ENCODE peak calls at places on chromosomes 5 and 9, in four cellular contexts. A is neural progenitor cell, U is HepG2, F is hepatocyte. O is an unnamed sample.

GRCh38 chr5:121630402-121630801 is 221.3 kb upstream of the FTMT start:
- DNase-seq in A (peak; percentile 8), U (peak; percentile 18), F (peak; percentile 22), O (no peak)

GRCh38 chr9:7549261-7549660 is 250.3 kb downstream of the DMAC1 start:
- DNase-seq in A (peak; percentile 74), U (no peak), F (peak; percentile 34), O (no peak)

GRCh38 chr9:87212563-87213154 is 265.4 kb upstream of the GAS1 start:
- DNase-seq in A (peak; percentile 17), U (no peak), F (peak; percentile 15), O (no peak)

GRCh38 chr5:75034137-75034739 is 18.1 kb downstream of the GCNT4 start:
- DNase-seq in A (no peak), U (no peak), F (peak; percentile 17), O (no peak)

GRCh38 chr5:151758430-151759241 is at the start of gene ATOX1:
- DNase-seq in A (peak; percentile 97), U (peak; percentile 85), F (peak; percentile 97), O (peak; percentile 96)

GRCh38 chr5:173198049-173198448 is 37.0 kb downstream of the NKX2-5 start:
- DNase-seq in A (no peak), U (no peak), F (no peak), O (no peak)

GRCh38 chr5:78661691-78662090 is 13.1 kb upstream of the LHFPL2 start:
- DNase-seq in A (no peak), U (no peak), F (no peak), O (no peak)

GRCh38 chr5:14932902-14933475 is 61.4 kb upstream of the ANKH start:
- DNase-seq in A (no peak), U (no peak), F (no peak), O (no peak)

GRCh38 chr5:141866111-141866510 is 12.1 kb downstream of the PCDH1 start:
- DNase-seq in A (no peak), U (peak; percentile 59), F (peak; percentile 48), O (no peak)

GRCh38 chr5:67287795-67288194 is 91.2 kb upstream of the CD180 start:
- DNase-seq in A (no peak), U (no peak), F (no peak), O (no peak)

GRCh38 chr5:176788931-176789872 is 21.2 kb upstream of the UNC5A start:
- DNase-seq in A (peak; percentile 50), U (no peak), F (no peak), O (no peak)

GRCh38 chr9:134321957-134322741 is 4.1 kb upstream of the RXRA start:
- DNase-seq in A (no peak), U (no peak), F (no peak), O (no peak)

GRCh38 chr5:78720997-78721396 is 72.4 kb upstream of the LHFPL2 start:
- DNase-seq in A (no peak), U (no peak), F (no peak), O (no peak)

GRCh38 chr9:34570422-34571179 is 18.9 kb downstream of the CNTFR start:
- DNase-seq in A (no peak), U (no peak), F (no peak), O (no peak)

GRCh38 chr9:37290881-37291485 is 131.5 kb upstream of the GRHPR start:
- DNase-seq in A (no peak), U (no peak), F (peak; percentile 7), O (peak; percentile 53)

GRCh38 chr9:134188421-134189166 is 24.2 kb upstream of the RNU6ATAC start:
- DNase-seq in A (no peak), U (no peak), F (no peak), O (no peak)

GRCh38 chr5:21685536-21685935 is 1167.6 kb downstream of the CDH12 start:
- DNase-seq in A (no peak), U (no peak), F (peak; percentile 6), O (no peak)

GRCh38 chr5:126234563-126235195 is 188.5 kb upstream of the GRAMD2B start:
- DNase-seq in A (peak; percentile 71), U (peak; percentile 13), F (peak; percentile 24), O (peak; percentile 43)

GRCh38 chr5:35859101-35859661 is 2.5 kb downstream of the IL7R start:
- DNase-seq in A (peak; percentile 39), U (no peak), F (no peak), O (no peak)

GRCh38 chr5:74763504-74763903 is 3.4 kb downstream of the GFM2 start:
- DNase-seq in A (no peak), U (no peak), F (no peak), O (no peak)

GRCh38 chr5:178462846-178463245 is 127.3 kb downstream of the COL23A1 start:
- DNase-seq in A (no peak), U (no peak), F (no peak), O (no peak)

GRCh38 chr5:9766581-9766980 is 136.4 kb upstream of the TAS2R1 start:
- DNase-seq in A (no peak), U (no peak), F (no peak), O (no peak)

GRCh38 chr9:95094002-95094401 is 223.5 kb downstream of the FANCC start:
- DNase-seq in A (no peak), U (no peak), F (no peak), O (no peak)

GRCh38 chr9:95096381-95096780 is 221.1 kb downstream of the FANCC start:
- DNase-seq in A (no peak), U (no peak), F (no peak), O (no peak)

GRCh38 chr9:95097279-95097678 is 220.2 kb downstream of the FANCC start:
- DNase-seq in A (no peak), U (no peak), F (no peak), O (no peak)

GRCh38 chr9:95096807-95097206 is 220.7 kb downstream of the FANCC start:
- DNase-seq in A (no peak), U (peak; percentile 33), F (no peak), O (no peak)

DNA sequence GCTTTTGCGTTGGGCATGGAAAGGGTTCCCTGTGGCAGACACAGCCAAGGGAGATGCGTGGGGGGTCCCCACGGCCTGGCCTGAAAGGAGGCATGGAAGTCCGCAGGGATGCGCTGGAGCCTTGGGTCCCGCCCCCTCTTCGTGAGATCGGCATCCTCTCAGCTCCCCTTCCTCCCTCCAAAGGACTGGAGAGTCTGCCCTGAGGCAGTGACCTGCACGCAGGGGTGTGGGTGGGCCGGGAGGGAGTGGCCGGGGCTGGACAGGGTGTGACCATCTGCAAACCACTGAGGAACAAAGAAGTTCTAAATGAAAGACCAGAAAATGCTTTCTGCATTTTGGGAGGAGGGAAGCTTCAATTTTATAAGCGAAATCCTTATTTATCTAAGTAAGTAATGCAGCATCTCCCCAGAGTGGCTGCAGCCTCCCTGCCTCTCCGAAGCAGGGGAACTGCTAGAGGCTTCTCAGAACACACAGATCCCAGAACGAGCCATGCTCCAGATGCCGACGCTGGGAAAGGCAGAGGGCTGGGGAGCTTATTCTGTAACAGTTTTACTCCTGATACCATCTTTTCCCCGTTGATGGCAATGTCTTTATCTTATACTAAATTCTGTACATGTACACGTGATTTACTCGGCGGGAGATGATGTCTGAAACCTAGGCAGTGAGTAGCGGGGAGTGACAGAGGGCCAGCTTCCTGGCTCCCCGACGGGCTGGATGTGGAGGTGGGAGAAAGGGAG is 221.7 kb downstream of the FANCC start:
- DNase-seq in A (no peak), U (no peak), F (no peak), O (no peak)
- H2AFZ ChIP-seq in A (no peak overlapping the region), U (no peak overlapping the region), F (no peak overlapping the region), O (no peak overlapping the region)

GRCh38 chr5:88675159-88675757 is 207.7 kb downstream of the MEF2C start:
- DNase-seq in A (no peak), U (no peak), F (no peak), O (peak; percentile 82)
- H3K27me3 ChIP-seq in A (peaks cover 100% of the 10 kb centered on the region), U (no peaks in the 10 kb centered on the region), F (peaks cover 97% of the 10 kb centered on the region), O (no peaks in the 10 kb centered on the region)

DNA sequence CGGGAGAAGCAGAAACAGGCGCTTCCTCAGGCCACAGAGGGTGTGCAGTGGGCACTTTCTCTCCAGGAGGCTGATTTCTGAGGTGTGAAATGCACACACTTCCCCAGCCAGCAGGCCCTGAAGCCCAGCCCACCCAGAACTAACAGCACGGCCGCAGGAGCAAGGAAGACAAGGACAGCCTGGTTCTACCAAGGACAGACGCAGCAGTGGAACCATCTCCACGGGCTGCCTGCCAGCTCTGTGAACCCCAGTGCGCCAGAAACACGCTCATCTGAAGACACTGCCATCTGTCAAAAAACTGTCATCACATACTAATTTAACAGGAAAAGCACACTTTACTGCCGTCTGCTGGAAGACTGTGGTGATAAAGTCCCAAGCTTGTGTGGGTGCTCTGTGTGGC is 40.7 kb downstream of the MAPK9 start:
- DNase-seq in A (no peak), U (no peak), F (no peak), O (no peak)
- H3K9me3 ChIP-seq in A (peaks cover 36% of the 10 kb centered on the region), U (peaks cover 40% of the 10 kb centered on the region), F (peaks cover 7% of the 10 kb centered on the region), O (peaks cover 25% of the 10 kb centered on the region)

GRCh38 chr5:140567136-140567818 is 2.6 kb downstream of the SLC35A4 start:
- DNase-seq in A (no peak), U (no peak), F (peak; percentile 4), O (peak; percentile 10)

GRCh38 chr5:140567871-140568270 is 3.2 kb downstream of the SLC35A4 start:
- DNase-seq in A (no peak), U (no peak), F (no peak), O (peak; percentile 32)

GRCh38 chr5:140569197-140569596 is 4.6 kb downstream of the SLC35A4 start:
- DNase-seq in A (no peak), U (no peak), F (no peak), O (peak; percentile 30)

GRCh38 chr5:140570058-140570457 is 5.4 kb downstream of the SLC35A4 start:
- DNase-seq in A (no peak), U (no peak), F (no peak), O (no peak)

GRCh38 chr5:140568664-140569063 is 4.0 kb downstream of the SLC35A4 start:
- DNase-seq in A (no peak), U (no peak), F (no peak), O (peak; percentile 34)
- H2AFZ ChIP-seq in A (no peak overlapping the region), U (no peak overlapping the region), F (no peak overlapping the region), O (no peak overlapping the region)

DNA sequence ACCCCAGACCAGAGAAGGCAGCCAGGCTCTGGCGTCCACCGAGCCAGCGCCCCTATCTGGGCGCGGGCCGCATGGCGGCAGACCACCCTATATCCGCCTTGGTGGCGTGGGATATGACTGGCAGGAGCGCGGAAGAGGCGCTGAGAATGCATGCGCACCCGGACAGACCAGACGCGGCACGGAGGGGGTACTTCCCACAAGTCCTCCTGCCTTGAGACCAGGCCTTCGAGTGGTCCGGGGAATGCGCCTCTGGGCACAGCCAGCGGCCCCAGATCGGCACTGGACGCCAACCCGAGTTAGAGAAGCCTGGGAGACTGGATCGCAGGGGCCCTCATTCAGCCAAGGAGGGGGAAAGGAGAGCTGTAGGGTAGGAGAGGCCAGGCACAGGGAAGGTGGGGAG is 2.5 kb upstream of the LMX1B start:
- DNase-seq in A (no peak), U (no peak), F (no peak), O (no peak)
- H3K27me3 ChIP-seq in A (peaks cover 99% of the 10 kb centered on the region), U (peaks cover 34% of the 10 kb centered on the region), F (peaks cover 86% of the 10 kb centered on the region), O (no peaks in the 10 kb centered on the region)

DNA sequence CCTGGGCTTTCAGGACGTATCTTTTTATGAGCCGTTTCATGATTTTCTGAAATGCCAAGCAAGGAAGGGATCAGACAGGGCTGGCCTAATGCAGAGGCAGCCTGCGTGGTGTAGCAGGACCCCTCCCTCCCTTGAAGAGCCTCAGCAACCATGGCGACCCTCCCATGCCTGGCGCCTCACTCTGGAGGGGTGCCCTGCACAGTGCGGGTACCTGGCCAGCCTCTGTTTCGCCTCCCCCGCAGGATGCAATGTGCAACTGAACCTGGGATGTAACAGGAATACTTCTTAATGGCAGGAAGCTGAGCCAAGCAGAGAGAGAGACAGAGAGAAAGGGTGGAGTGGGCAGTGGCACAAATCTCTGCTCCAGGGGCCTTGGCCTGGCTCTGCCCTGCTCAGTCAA is 23.3 kb upstream of the SMIM32 start:
- DNase-seq in A (no peak), U (no peak), F (no peak), O (no peak)
- H3K9me3 ChIP-seq in A (no peaks in the 10 kb centered on the region), U (no peaks in the 10 kb centered on the region), F (no peaks in the 10 kb centered on the region), O (no peaks in the 10 kb centered on the region)